ENCODE peak calls at places on chromosomes 1 and 21, in four cellular contexts. One of them, this sample, is unnamed. For H3K4me1 and H3K36me3, the result is how much of the 10 kb centered on the place peaks cover.

GRCh38 chr1:97364086-97364485 is 556.7 kb downstream of the DPYD start:
- DNase-seq in OCI-LY7: no peak
- DNase-seq in cardiac muscle cell: no peak
- DNase-seq in mesenchymal stem cell: peak
- DNase-seq in this sample: no peak

GRCh38 chr21:39579734-39580332 is 32.9 kb upstream of the B3GALT5 start:
- DNase-seq in mesenchymal stem cell: no peak
- DNase-seq in OCI-LY7: no peak
- DNase-seq in cardiac muscle cell: no peak
- DNase-seq in this sample: no peak

GRCh38 chr21:43361493-43362296 is 65.2 kb downstream of the SIK1 start:
- DNase-seq in cardiac muscle cell: no peak
- DNase-seq in OCI-LY7: peak
- DNase-seq in mesenchymal stem cell: peak
- DNase-seq in this sample: peak

GRCh38 chr1:154405762-154406571 is 824 bp downstream of the IL6R start:
- DNase-seq in mesenchymal stem cell: peak
- DNase-seq in cardiac muscle cell: peak
- DNase-seq in OCI-LY7: peak
- DNase-seq in this sample: peak

GRCh38 chr1:180912211-180912800 is 391 bp upstream of the KIAA1614 start:
- DNase-seq in OCI-LY7: no peak
- DNase-seq in cardiac muscle cell: peak
- DNase-seq in mesenchymal stem cell: peak
- DNase-seq in this sample: no peak

GRCh38 chr1:15180189-15180588 is 26.6 kb downstream of the TMEM51 start:
- DNase-seq in mesenchymal stem cell: no peak
- DNase-seq in cardiac muscle cell: no peak
- DNase-seq in OCI-LY7: no peak
- DNase-seq in this sample: no peak

GRCh38 chr1:222416001-222416791 is 131.7 kb downstream of the HHIPL2 start:
- DNase-seq in cardiac muscle cell: no peak
- DNase-seq in mesenchymal stem cell: peak
- DNase-seq in OCI-LY7: no peak
- DNase-seq in this sample: no peak

GRCh38 chr21:16570856-16571255 is 841.1 kb downstream of the USP25 start:
- DNase-seq in OCI-LY7: no peak
- DNase-seq in cardiac muscle cell: no peak
- DNase-seq in mesenchymal stem cell: no peak
- DNase-seq in this sample: no peak

GRCh38 chr1:62435231-62436038 is 1.4 kb upstream of the USP1 start:
- DNase-seq in OCI-LY7: no peak
- DNase-seq in mesenchymal stem cell: no peak
- DNase-seq in cardiac muscle cell: no peak
- DNase-seq in this sample: no peak

GRCh38 chr1:60388092-60388987 is 314.8 kb upstream of the C1orf87 start:
- DNase-seq in mesenchymal stem cell: no peak
- DNase-seq in cardiac muscle cell: no peak
- DNase-seq in OCI-LY7: no peak
- DNase-seq in this sample: no peak

GRCh38 chr1:67415041-67415440 is 15.2 kb downstream of the SERBP1 start:
- DNase-seq in OCI-LY7: no peak
- DNase-seq in mesenchymal stem cell: no peak
- DNase-seq in cardiac muscle cell: no peak
- DNase-seq in this sample: no peak

GRCh38 chr1:181789395-181789794 is 272.1 kb downstream of the ZNF648 start:
- DNase-seq in cardiac muscle cell: no peak
- DNase-seq in mesenchymal stem cell: no peak
- DNase-seq in OCI-LY7: no peak
- DNase-seq in this sample: no peak

GRCh38 chr1:93763981-93764750 is 82.5 kb upstream of the BCAR3 start:
- DNase-seq in OCI-LY7: no peak
- DNase-seq in mesenchymal stem cell: no peak
- DNase-seq in cardiac muscle cell: no peak
- DNase-seq in this sample: no peak

GRCh38 chr1:72186733-72187307 is 95.5 kb downstream of the NEGR1 start:
- DNase-seq in mesenchymal stem cell: peak
- DNase-seq in OCI-LY7: no peak
- DNase-seq in cardiac muscle cell: no peak
- DNase-seq in this sample: no peak

GRCh38 chr1:229015791-229016190 is 255.1 kb upstream of the RAB4A start:
- DNase-seq in cardiac muscle cell: no peak
- DNase-seq in OCI-LY7: no peak
- DNase-seq in mesenchymal stem cell: no peak
- DNase-seq in this sample: no peak

GRCh38 chr1:193971595-193971994 is 785.2 kb upstream of the B3GALT2 start:
- DNase-seq in cardiac muscle cell: no peak
- DNase-seq in mesenchymal stem cell: peak
- DNase-seq in OCI-LY7: no peak
- DNase-seq in this sample: no peak

GRCh38 chr21:38377165-38378093 is 120.6 kb downstream of the KCNJ15 start:
- DNase-seq in OCI-LY7: no peak
- DNase-seq in mesenchymal stem cell: no peak
- DNase-seq in cardiac muscle cell: no peak
- DNase-seq in this sample: no peak

GRCh38 chr1:36238433-36238832 is 14.2 kb downstream of the THRAP3 start:
- DNase-seq in mesenchymal stem cell: peak
- DNase-seq in OCI-LY7: no peak
- DNase-seq in cardiac muscle cell: no peak
- DNase-seq in this sample: no peak
- H3K4me1 ChIP-seq in mesenchymal stem cell: under half
- H3K4me1 ChIP-seq in OCI-LY7: under half
- H3K4me1 ChIP-seq in cardiac muscle cell: under half
- H3K4me1 ChIP-seq in this sample: under half

GRCh38 chr1:246658567-246658966 is 65.6 kb upstream of the SCCPDH start:
- DNase-seq in cardiac muscle cell: no peak
- DNase-seq in mesenchymal stem cell: no peak
- DNase-seq in OCI-LY7: no peak
- DNase-seq in this sample: no peak
- H3K36me3 ChIP-seq in cardiac muscle cell: under half
- H3K36me3 ChIP-seq in mesenchymal stem cell: under half
- H3K36me3 ChIP-seq in OCI-LY7: under half
- H3K36me3 ChIP-seq in this sample: half or more

GRCh38 chr1:10575616-10576015 is 100.9 kb downstream of the PEX14 start:
- DNase-seq in OCI-LY7: no peak
- DNase-seq in mesenchymal stem cell: peak
- DNase-seq in cardiac muscle cell: no peak
- DNase-seq in this sample: no peak
- H3K27ac ChIP-seq in OCI-LY7: no peak
- H3K27ac ChIP-seq in mesenchymal stem cell: peak
- H3K27ac ChIP-seq in cardiac muscle cell: no peak
- H3K27ac ChIP-seq in this sample: no peak

DNA sequence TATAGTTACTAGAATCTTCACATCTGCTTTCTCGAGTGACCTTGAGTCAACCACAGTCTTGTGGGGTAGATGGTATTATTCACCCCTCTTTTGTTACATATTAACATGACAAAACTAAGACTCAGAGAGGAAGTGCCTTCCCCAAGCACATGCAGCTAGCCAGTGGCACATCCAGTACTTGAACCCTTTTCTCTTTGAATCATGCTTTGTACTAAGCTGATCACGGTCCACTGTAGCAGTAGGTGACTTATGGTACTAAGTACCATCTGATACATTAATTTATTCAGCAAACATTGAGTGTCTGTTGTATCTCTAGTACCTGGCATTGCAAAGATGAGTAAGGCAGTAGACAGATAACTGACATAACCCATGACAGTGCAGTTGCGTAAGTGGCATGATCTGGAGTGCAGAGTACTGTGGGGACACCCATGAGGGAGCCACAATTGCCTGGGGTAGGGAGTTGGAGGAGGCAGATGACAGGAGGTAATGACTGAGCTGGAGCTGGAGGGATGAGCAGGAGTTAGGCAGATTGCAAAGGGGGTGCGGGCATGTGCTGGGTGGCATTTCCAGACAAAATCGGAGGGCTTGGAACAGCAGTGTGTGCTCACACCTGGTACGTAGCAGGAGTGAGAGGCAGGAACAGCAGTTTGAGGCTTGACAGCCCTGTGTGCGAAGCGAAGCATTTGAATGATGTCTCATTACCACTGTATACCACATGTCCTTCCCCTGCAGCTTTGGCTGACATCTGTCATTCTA is 29.8 kb downstream of the UCK2 start:
- DNase-seq in cardiac muscle cell: no peak
- DNase-seq in mesenchymal stem cell: no peak
- DNase-seq in OCI-LY7: no peak
- DNase-seq in this sample: no peak
- H3K4me1 ChIP-seq in cardiac muscle cell: under half
- H3K4me1 ChIP-seq in mesenchymal stem cell: under half
- H3K4me1 ChIP-seq in OCI-LY7: under half
- H3K4me1 ChIP-seq in this sample: under half

GRCh38 chr1:2445162-2445822 is 30.8 kb upstream of the PLCH2 start:
- DNase-seq in OCI-LY7: no peak
- DNase-seq in mesenchymal stem cell: no peak
- DNase-seq in cardiac muscle cell: no peak
- DNase-seq in this sample: no peak
- H3K36me3 ChIP-seq in OCI-LY7: under half
- H3K36me3 ChIP-seq in mesenchymal stem cell: under half
- H3K36me3 ChIP-seq in cardiac muscle cell: under half
- H3K36me3 ChIP-seq in this sample: under half

This sample was measured in CD4-positive, CD25-positive, alpha-beta regulatory T cell.